ENCODE peak calls at places on chromosomes 2 and 18, in nine cellular contexts. S, E, X, K, N, R, V, T and J are unnamed samples.

GRCh38 chr2:40416486-40416885 is 35.4 kb downstream of the SLC8A1 start:
- DNase-seq in E (no peak), N (peak; percentile 45), S (no peak), T (no peak), R (no peak), X (no peak), K (no peak), V (no peak), J (no peak)

GRCh38 chr2:213216461-213216860 is 65.0 kb upstream of the IKZF2 start:
- DNase-seq in K (no peak), S (no peak), V (no peak), N (peak; percentile 90), R (no peak), X (no peak), E (no peak), T (no peak), J (no peak)

GRCh38 chr2:202376460-202377307 is 557 bp downstream of the BMPR2 start:
- DNase-seq in E (peak; percentile 62), T (peak; percentile 61), X (peak; percentile 47), R (peak; percentile 38), V (peak; percentile 20), S (peak; percentile 22), K (peak; percentile 69), N (peak; percentile 44), J (no peak)

GRCh38 chr2:38524580-38524979 is 78.1 kb downstream of the HNRNPLL start:
- DNase-seq in V (no peak), X (no peak), R (no peak), S (no peak), N (no peak), T (no peak), E (no peak), K (no peak), J (no peak)

GRCh38 chr2:19955544-19956422 is 34.1 kb downstream of the WDR35 start:
- DNase-seq in X (peak; percentile 41), E (peak; percentile 38), T (peak; percentile 64), V (peak; percentile 12), R (peak; percentile 35), S (peak; percentile 67), K (peak; percentile 74), N (peak; percentile 80), J (peak; percentile 37)

GRCh38 chr2:179129574-179130238 is 79.8 kb upstream of the CCDC141 start:
- DNase-seq in V (no peak), R (no peak), N (peak; percentile 37), E (no peak), T (no peak), K (peak; percentile 21), X (no peak), S (no peak), J (no peak)

GRCh38 chr2:239322414-239323086 is 78.3 kb downstream of the HDAC4 start:
- DNase-seq in X (no peak), T (peak; percentile 70), R (no peak), E (no peak), V (no peak), K (no peak), S (no peak), N (peak; percentile 77), J (no peak)

GRCh38 chr18:21167641-21168372 is 56.2 kb upstream of the ROCK1 start:
- DNase-seq in X (no peak), S (no peak), T (peak; percentile 59), N (no peak), E (no peak), R (peak; percentile 66), V (no peak), K (no peak), J (no peak)

GRCh38 chr2:180625006-180625844 is 355.2 kb upstream of the UBE2E3 start:
- DNase-seq in V (no peak), K (no peak), S (no peak), T (no peak), R (no peak), N (peak; percentile 98), X (no peak), E (no peak), J (no peak)

GRCh38 chr18:6971823-6972478 is 145.6 kb downstream of the LAMA1 start:
- DNase-seq in N (no peak), V (no peak), T (no peak), K (no peak), R (no peak), X (no peak), S (no peak), E (no peak), J (no peak)